ENCODE peak calls at places on chromosomes 4 and X, in six cellular contexts. W is endothelial cell of umbilical vein, X is GM12878, K is A549, E is HepG2, P is K562. R is an unnamed sample.

GRCh38 chr4:155772459-155773195 is 13.8 kb downstream of the GUCY1B1 start:
- DNase-seq in K (no peak), E (no peak), W (no peak), X (no peak), P (no peak), R (no peak)

GRCh38 chrX:81390244-81390643 is 188.3 kb downstream of the SH3BGRL start:
- DNase-seq in P (no peak), E (no peak), X (peak), K (no peak), W (no peak), R (no peak)

GRCh38 chr4:143348233-143349077 is 11.8 kb downstream of the GAB1 start:
- DNase-seq in K (no peak), W (no peak), X (no peak), E (no peak), P (no peak), R (no peak)

GRCh38 chrX:1027133-1027532 is 185.3 kb downstream of the CRLF2 start:
- DNase-seq in W (no peak), X (peak), E (no peak), P (no peak), K (no peak), R (peak)

GRCh38 chrX:9940397-9940796 is 26.8 kb upstream of the CLDN34 start:
- DNase-seq in W (peak), E (no peak), X (no peak), K (peak), P (no peak), R (peak)

GRCh38 chrX:108541286-108541685 is 101.6 kb downstream of the COL4A5 start:
- DNase-seq in X (no peak), E (no peak), W (no peak), P (no peak), K (no peak), R (no peak)

GRCh38 chrX:33183366-33183765 is 28.0 kb downstream of the DMD start:
- DNase-seq in P (no peak), E (no peak), W (peak), K (no peak), X (no peak), R (no peak)

GRCh38 chr4:54930226-54930625 is 195.2 kb downstream of the KDR start:
- DNase-seq in P (no peak), X (no peak), E (no peak), W (peak), K (no peak), R (peak)

GRCh38 chr4:142824368-142824767 is 21.7 kb downstream of the INPP4B start:
- DNase-seq in X (no peak), K (no peak), E (no peak), W (no peak), P (no peak), R (no peak)

GRCh38 chr4:89121711-89122387 is 10.5 kb downstream of the TIGD2 start:
- DNase-seq in E (peak), K (peak), X (no peak), W (no peak), P (no peak), R (no peak)

GRCh38 chr4:179361978-179362486 is 1919.8 kb upstream of the AGA start:
- DNase-seq in W (no peak), E (no peak), P (no peak), X (no peak), K (no peak), R (no peak)

GRCh38 chr4:91958651-91959050 is 345.1 kb upstream of the GRID2 start:
- DNase-seq in K (no peak), X (no peak), W (no peak), E (no peak), P (no peak), R (no peak)

GRCh38 chr4:142547974-142548373 is 298.1 kb downstream of the INPP4B start:
- DNase-seq in P (no peak), W (no peak), K (no peak), E (no peak), X (no peak), R (no peak)

GRCh38 chr4:20423420-20423819 is 171.7 kb downstream of the SLIT2 start:
- DNase-seq in W (no peak), E (no peak), P (no peak), K (no peak), X (no peak), R (no peak)

GRCh38 chr4:20422398-20422797 is 170.7 kb downstream of the SLIT2 start:
- DNase-seq in X (no peak), E (peak), W (peak), K (peak), P (peak), R (peak)

GRCh38 chr4:20418865-20419451 is 167.3 kb downstream of the SLIT2 start:
- DNase-seq in K (peak), E (peak), X (peak), P (no peak), W (peak), R (peak)

GRCh38 chr4:20420916-20421315 is 169.2 kb downstream of the SLIT2 start:
- DNase-seq in W (no peak), K (no peak), X (no peak), P (no peak), E (no peak), R (no peak)

DNA sequence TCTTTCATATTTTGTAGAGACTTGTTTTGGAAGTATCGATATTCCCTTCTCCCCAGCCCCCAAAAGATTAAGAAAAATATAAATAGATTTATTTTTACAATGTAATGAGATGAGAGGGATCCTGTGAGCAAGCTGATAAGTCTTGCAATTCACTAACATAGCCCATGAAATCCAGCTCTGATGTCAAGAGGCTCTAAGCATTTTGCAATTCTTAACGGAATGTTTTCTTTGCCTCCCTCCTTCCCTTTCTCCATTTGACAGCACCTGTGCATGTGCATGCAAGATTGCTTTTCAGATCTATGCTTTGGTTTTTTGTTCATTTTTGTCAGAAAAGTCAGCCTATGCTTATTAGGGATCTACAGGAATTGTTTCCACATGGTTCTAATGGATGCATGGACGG is 169.9 kb downstream of the SLIT2 start:
- DNase-seq in K (no peak), X (no peak), P (no peak), E (no peak), W (no peak), R (no peak)
- TF ChIP-seq MYC in K (no peak), X (no peak), P (no peak), E (no peak), W (no peak), R (no peak)

DNA sequence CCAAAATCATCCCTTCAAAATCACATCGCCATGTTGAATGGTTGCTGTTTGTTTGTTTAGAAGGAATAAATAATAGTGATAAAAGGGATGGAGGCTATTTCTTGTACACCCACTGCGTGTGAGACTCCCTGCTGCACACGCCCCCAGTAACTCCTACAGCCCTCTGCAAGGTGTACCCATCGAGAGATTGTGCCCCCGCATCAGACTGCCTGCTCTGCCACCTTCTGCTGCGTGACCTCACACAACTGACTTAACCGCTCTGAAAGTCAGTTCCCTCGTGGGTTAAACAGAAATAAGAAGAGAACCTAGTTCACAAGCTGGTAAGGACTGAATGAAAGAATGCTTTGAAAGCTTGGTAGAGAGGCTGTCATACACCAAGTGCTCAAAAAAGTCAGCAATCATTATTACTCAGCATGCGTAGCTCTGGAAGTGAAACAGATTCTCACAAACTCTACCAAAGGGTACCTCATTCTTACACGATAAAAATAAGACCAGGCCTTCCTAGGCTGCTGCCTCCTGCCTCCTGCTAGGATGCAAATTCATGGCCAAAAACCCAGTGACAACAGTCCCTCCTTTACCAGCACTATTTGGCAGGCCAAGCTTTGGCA is 147.1 kb downstream of the CPEB2 start:
- DNase-seq in X (peak), K (no peak), P (no peak), W (no peak), E (no peak), R (no peak)
- TF ChIP-seq MYC in X (no peak), K (no peak), P (no peak), W (no peak), E (no peak), R (no peak)

GRCh38 chr4:19381068-19381467 is 870.6 kb upstream of the SLIT2 start:
- DNase-seq in X (no peak), K (no peak), W (no peak), P (no peak), E (no peak), R (no peak)
- TF ChIP-seq MYC in X (no peak), K (no peak), W (no peak), P (no peak), E (no peak), R (no peak)

DNA sequence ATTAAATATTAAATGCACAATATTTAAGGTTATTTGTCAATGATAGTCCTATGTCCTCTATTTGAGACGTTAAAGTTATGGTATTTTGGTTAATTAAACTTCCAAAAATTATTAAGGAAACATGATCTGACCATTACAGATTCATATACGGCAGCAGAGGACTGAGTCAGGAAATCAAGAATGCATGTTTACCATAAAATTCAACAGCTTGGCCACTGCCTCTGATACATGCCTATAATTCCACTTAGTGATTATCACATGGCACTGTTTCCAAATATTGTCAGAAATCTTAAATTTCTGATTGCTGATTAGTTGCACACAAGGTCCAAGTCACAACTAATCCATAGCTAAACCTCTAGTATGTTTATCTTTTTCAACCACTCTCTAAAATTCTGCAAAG is 232.2 kb upstream of the UGT8 start:
- DNase-seq in W (no peak), P (no peak), X (no peak), E (no peak), K (no peak), R (no peak)
- TF ChIP-seq MYC in W (no peak), P (no peak), X (no peak), E (no peak), K (no peak), R (no peak)

GRCh38 chrX:71618303-71618721 is at the start of gene CXCR3:
- DNase-seq in P (no peak), K (no peak), W (no peak), E (no peak), X (peak), R (peak)
- TF ChIP-seq MYC in P (no peak), K (no peak), W (no peak), E (no peak), X (no peak), R (no peak)

DNA sequence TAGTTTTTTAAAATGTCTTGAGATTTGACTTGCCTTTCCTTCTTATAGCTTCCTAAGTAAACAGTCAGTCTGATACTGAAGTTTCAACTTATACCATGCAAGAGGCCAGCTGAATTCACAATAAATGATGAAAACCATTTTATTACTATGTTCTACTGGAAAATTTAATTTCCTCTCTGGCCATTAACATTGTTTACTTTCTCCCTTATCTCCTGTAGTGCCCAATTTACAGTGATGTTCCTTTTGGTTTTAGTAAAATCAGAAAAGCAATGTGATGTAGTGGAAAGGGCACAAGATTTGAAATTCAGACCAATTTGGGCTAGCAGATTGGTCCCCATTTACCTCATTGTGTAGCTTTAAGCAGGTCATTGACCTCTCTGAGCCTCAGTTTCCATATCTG is 54.2 kb downstream of the SLC9A6 start:
- DNase-seq in K (no peak), X (no peak), W (no peak), E (no peak), P (no peak), R (no peak)
- TF ChIP-seq MYC in K (no peak), X (no peak), W (no peak), E (no peak), P (no peak), R (no peak)

GRCh38 chr4:85842540-85842939 is 367.6 kb downstream of the ARHGAP24 start:
- DNase-seq in W (peak), K (no peak), X (no peak), E (no peak), P (no peak), R (peak)
- TF ChIP-seq MYC in W (no peak), K (no peak), X (no peak), E (no peak), P (no peak), R (peak)

GRCh38 chr4:4361883-4362282 is 25.0 kb upstream of the NSG1 start:
- DNase-seq in P (no peak), E (no peak), W (no peak), X (no peak), K (no peak), R (no peak)

GRCh38 chr4:4362991-4363697 is 23.8 kb upstream of the NSG1 start:
- DNase-seq in P (no peak), E (no peak), K (no peak), X (no peak), W (no peak), R (no peak)

GRCh38 chr4:4355302-4355701 is 31.6 kb upstream of the NSG1 start:
- DNase-seq in E (no peak), X (no peak), K (no peak), P (no peak), W (no peak), R (no peak)

GRCh38 chr4:4356106-4357041 is 30.5 kb upstream of the NSG1 start:
- DNase-seq in W (no peak), K (no peak), P (no peak), X (no peak), E (no peak), R (no peak)

DNA sequence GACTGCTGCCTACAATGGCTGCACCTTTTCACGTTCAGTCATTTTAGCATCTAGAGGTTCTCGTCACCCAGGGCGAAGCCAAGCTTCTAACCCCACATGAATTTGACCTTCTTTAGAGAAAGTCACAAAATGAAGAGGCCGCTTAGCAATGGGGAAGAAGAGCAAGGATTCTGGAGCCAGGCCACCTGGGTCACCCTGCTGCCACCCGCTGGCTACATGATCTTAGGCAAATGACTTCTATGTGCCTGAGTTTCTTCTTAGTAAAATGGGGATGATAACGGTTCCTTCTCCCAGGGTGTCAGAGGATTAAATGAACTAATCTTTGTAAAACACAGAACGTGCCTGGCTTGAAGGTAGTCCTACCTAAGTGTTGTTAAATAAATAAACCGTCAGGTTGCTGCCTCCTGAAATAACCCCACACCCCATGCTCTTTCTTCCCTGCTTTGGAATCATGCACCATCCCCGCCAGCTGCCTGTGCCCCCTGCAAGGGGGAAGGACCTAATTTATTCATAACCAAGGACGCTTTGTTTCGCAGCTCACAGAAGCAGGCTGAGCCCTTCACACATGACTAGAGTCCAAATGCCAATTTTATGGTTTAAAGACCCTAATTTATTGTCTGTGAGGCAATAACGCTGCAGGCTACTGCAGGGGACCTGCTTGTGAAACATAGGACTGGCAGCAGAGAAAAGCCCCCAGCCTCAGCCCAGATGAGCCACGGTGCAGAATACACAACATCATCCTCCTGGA is 28.6 kb upstream of the NSG1 start:
- DNase-seq in W (no peak), X (no peak), P (no peak), K (no peak), E (no peak), R (no peak)
- TF ChIP-seq MYC in W (no peak), X (no peak), P (no peak), K (no peak), E (no peak), R (no peak)

GRCh38 chr4:98094118-98094517 is 49.2 kb downstream of the STPG2 start:
- DNase-seq in X (no peak), E (no peak), K (no peak), W (no peak), P (no peak), R (no peak)

GRCh38 chr4:98092833-98093439 is 50.3 kb downstream of the STPG2 start:
- DNase-seq in E (peak), P (no peak), X (no peak), K (peak), W (peak), R (peak)
- TF ChIP-seq MYC in E (no peak), P (no peak), X (no peak), K (no peak), W (no peak), R (no peak)

R was measured in NB4.